ENCODE peak calls at places on chromosomes 7 and 10, in six cellular contexts. N is NCI-H526 treated with DMSO at 0.1 percent for 48 hours; E is T-cell; T is activated T-helper 9 cell treated with anti-CD3 and anti-CD28 coated beads, Interleukin-2, amount 50 U/mL, for 16 hours; S is activated effector memory CD4-positive, alpha-beta T cell treated with anti-CD3 and anti-CD28 coated beads, Interleukin-2, amount 50 U/mL, for 16 hours; F is NCI-H1105 treated with DMSO at 0.1 percent for 48 hours. B is an unnamed sample.

GRCh38 chr10:24849537-24850299 is 102.7 kb downstream of the PRTFDC1 start:
- DNase-seq in N (no peak), E (no peak), T (no peak), S (no peak), F (no peak), B (no peak)

GRCh38 chr7:1639071-1639470 is 31.0 kb upstream of the ELFN1 start:
- DNase-seq in N (no peak), E (no peak), T (no peak), S (no peak), F (no peak), B (no peak)

GRCh38 chr10:79081353-79082034 is 12.7 kb downstream of the ZMIZ1 start:
- DNase-seq in N (no peak), E (no peak), T (no peak), S (no peak), F (no peak), B (no peak)

GRCh38 chr7:47635091-47636090 is 53.5 kb upstream of the TNS3 start:
- DNase-seq in N (peak; percentile 35), E (no peak), T (no peak), S (no peak), F (peak; percentile 91), B (no peak)

GRCh38 chr7:46811529-46811928 is 770.4 kb downstream of the TNS3 start:
- DNase-seq in N (no peak), E (no peak), T (no peak), S (no peak), F (no peak), B (no peak)

GRCh38 chr10:50470345-50470744 is 153.4 kb downstream of the SGMS1 start:
- DNase-seq in N (peak; percentile 64), E (no peak), T (no peak), S (no peak), F (no peak), B (no peak)

GRCh38 chr10:59668081-59668480 is 41.6 kb downstream of the SLC16A9 start:
- DNase-seq in N (no peak), E (no peak), T (no peak), S (no peak), F (no peak), B (peak; percentile 6)

GRCh38 chr10:101158101-101159058 is 27.3 kb downstream of the TLX1 start:
- DNase-seq in N (no peak), E (no peak), T (no peak), S (no peak), F (no peak), B (no peak)

GRCh38 chr10:133614830-133615580 is 11.6 kb downstream of the FRG2B start:
- DNase-seq in N (no peak), E (no peak), T (no peak), S (no peak), F (peak; percentile 26), B (peak; percentile 78)

GRCh38 chr7:1175597-1175966 is 15.6 kb upstream of the ZFAND2A start:
- DNase-seq in N (no peak), E (no peak), T (no peak), S (no peak), F (no peak), B (no peak)

GRCh38 chr7:20651960-20652544 is 36.6 kb downstream of the ABCB5 start:
- DNase-seq in N (no peak), E (no peak), T (no peak), S (no peak), F (peak; percentile 8), B (peak; percentile 3)

GRCh38 chr7:141945356-141945755 is 1.4 kb downstream of the CLEC5A start:
- DNase-seq in N (no peak), E (no peak), T (no peak), S (no peak), F (no peak), B (no peak)

GRCh38 chr10:52874541-52874940 is 102.0 kb upstream of the MBL2 start:
- DNase-seq in N (no peak), E (no peak), T (no peak), S (no peak), F (no peak), B (no peak)

GRCh38 chr7:79936281-79936983 is 198.2 kb upstream of the GNAI1 start:
- DNase-seq in N (no peak), E (no peak), T (no peak), S (no peak), F (peak; percentile 7), B (peak; percentile 10)

GRCh38 chr10:30056281-30056680 is 3.1 kb downstream of the JCAD start:
- DNase-seq in N (no peak), E (no peak), T (no peak), S (no peak), F (no peak), B (no peak)

GRCh38 chr7:104264281-104264680 is 56.5 kb upstream of the ORC5 start:
- DNase-seq in N (no peak), E (no peak), T (no peak), S (no peak), F (no peak), B (no peak)

B was measured in DMS79.